ENCODE peak calls at places on chromosomes 3 and 15, in eight cellular contexts. One of them, this sample, is unnamed.

GRCh38 chr3:172625404-172625803 is 85.5 kb downstream of the NCEH1 start:
- DNase-seq in stimulated activated CD4-positive, alpha-beta T cell treated with anti-CD3 and anti-CD28 coated beads, Interleukin-4, amount 100 ng/mL, for 48 hours: no peak
- DNase-seq in fibroblast of lung: peak; percentile 45
- DNase-seq in sigmoid colon: no peak
- DNase-seq in activated naive CD4-positive, alpha-beta T cell treated with anti-CD3 and anti-CD28 coated beads for 36 hours: no peak
- DNase-seq in AG20443: no peak
- DNase-seq in GM12892: no peak
- DNase-seq in NCI-H1092: no peak
- DNase-seq in this sample: peak; percentile 32

GRCh38 chr3:122322095-122323075 is 2.7 kb upstream of the CSTA start:
- DNase-seq in AG20443: no peak
- DNase-seq in NCI-H1092: no peak
- DNase-seq in stimulated activated CD4-positive, alpha-beta T cell treated with anti-CD3 and anti-CD28 coated beads, Interleukin-4, amount 100 ng/mL, for 48 hours: no peak
- DNase-seq in GM12892: no peak
- DNase-seq in fibroblast of lung: no peak
- DNase-seq in activated naive CD4-positive, alpha-beta T cell treated with anti-CD3 and anti-CD28 coated beads for 36 hours: peak; percentile 73
- DNase-seq in sigmoid colon: no peak
- DNase-seq in this sample: no peak

GRCh38 chr3:129195731-129196256 is 12.1 kb upstream of the CNBP start:
- DNase-seq in NCI-H1092: no peak
- DNase-seq in sigmoid colon: peak; percentile 88
- DNase-seq in activated naive CD4-positive, alpha-beta T cell treated with anti-CD3 and anti-CD28 coated beads for 36 hours: no peak
- DNase-seq in AG20443: peak; percentile 91
- DNase-seq in GM12892: no peak
- DNase-seq in stimulated activated CD4-positive, alpha-beta T cell treated with anti-CD3 and anti-CD28 coated beads, Interleukin-4, amount 100 ng/mL, for 48 hours: no peak
- DNase-seq in fibroblast of lung: peak; percentile 95
- DNase-seq in this sample: peak; percentile 93

GRCh38 chr15:46280753-46281521 is 646.1 kb downstream of the SQOR start:
- DNase-seq in fibroblast of lung: no peak
- DNase-seq in NCI-H1092: peak; percentile 71
- DNase-seq in activated naive CD4-positive, alpha-beta T cell treated with anti-CD3 and anti-CD28 coated beads for 36 hours: no peak
- DNase-seq in GM12892: no peak
- DNase-seq in AG20443: no peak
- DNase-seq in sigmoid colon: no peak
- DNase-seq in stimulated activated CD4-positive, alpha-beta T cell treated with anti-CD3 and anti-CD28 coated beads, Interleukin-4, amount 100 ng/mL, for 48 hours: no peak
- DNase-seq in this sample: no peak

GRCh38 chr15:78450285-78450858 is 12.4 kb downstream of the IREB2 start:
- DNase-seq in fibroblast of lung: no peak
- DNase-seq in activated naive CD4-positive, alpha-beta T cell treated with anti-CD3 and anti-CD28 coated beads for 36 hours: no peak
- DNase-seq in NCI-H1092: no peak
- DNase-seq in stimulated activated CD4-positive, alpha-beta T cell treated with anti-CD3 and anti-CD28 coated beads, Interleukin-4, amount 100 ng/mL, for 48 hours: no peak
- DNase-seq in AG20443: no peak
- DNase-seq in sigmoid colon: no peak
- DNase-seq in GM12892: no peak
- DNase-seq in this sample: no peak

GRCh38 chr15:80450811-80451321 is 46.7 kb downstream of the ARNT2 start:
- DNase-seq in AG20443: no peak
- DNase-seq in GM12892: no peak
- DNase-seq in stimulated activated CD4-positive, alpha-beta T cell treated with anti-CD3 and anti-CD28 coated beads, Interleukin-4, amount 100 ng/mL, for 48 hours: no peak
- DNase-seq in fibroblast of lung: no peak
- DNase-seq in activated naive CD4-positive, alpha-beta T cell treated with anti-CD3 and anti-CD28 coated beads for 36 hours: no peak
- DNase-seq in NCI-H1092: no peak
- DNase-seq in sigmoid colon: no peak
- DNase-seq in this sample: no peak

GRCh38 chr15:37973856-37974255 is 39.4 kb downstream of the TMCO5A start:
- DNase-seq in GM12892: no peak
- DNase-seq in sigmoid colon: no peak
- DNase-seq in fibroblast of lung: no peak
- DNase-seq in AG20443: no peak
- DNase-seq in stimulated activated CD4-positive, alpha-beta T cell treated with anti-CD3 and anti-CD28 coated beads, Interleukin-4, amount 100 ng/mL, for 48 hours: no peak
- DNase-seq in activated naive CD4-positive, alpha-beta T cell treated with anti-CD3 and anti-CD28 coated beads for 36 hours: no peak
- DNase-seq in NCI-H1092: no peak
- DNase-seq in this sample: peak; percentile 38

GRCh38 chr15:55873024-55873745 is 120.2 kb downstream of the NEDD4 start:
- DNase-seq in stimulated activated CD4-positive, alpha-beta T cell treated with anti-CD3 and anti-CD28 coated beads, Interleukin-4, amount 100 ng/mL, for 48 hours: no peak
- DNase-seq in activated naive CD4-positive, alpha-beta T cell treated with anti-CD3 and anti-CD28 coated beads for 36 hours: no peak
- DNase-seq in GM12892: no peak
- DNase-seq in NCI-H1092: no peak
- DNase-seq in fibroblast of lung: peak; percentile 39
- DNase-seq in sigmoid colon: no peak
- DNase-seq in AG20443: no peak
- DNase-seq in this sample: peak; percentile 30

GRCh38 chr15:45333550-45333949 is 44.8 kb downstream of the GATM start:
- DNase-seq in fibroblast of lung: peak; percentile 19
- DNase-seq in NCI-H1092: no peak
- DNase-seq in stimulated activated CD4-positive, alpha-beta T cell treated with anti-CD3 and anti-CD28 coated beads, Interleukin-4, amount 100 ng/mL, for 48 hours: no peak
- DNase-seq in sigmoid colon: peak; percentile 78
- DNase-seq in activated naive CD4-positive, alpha-beta T cell treated with anti-CD3 and anti-CD28 coated beads for 36 hours: no peak
- DNase-seq in GM12892: no peak
- DNase-seq in AG20443: peak; percentile 10
- DNase-seq in this sample: no peak

GRCh38 chr3:151276038-151277027 is 2.0 kb downstream of the P2RY14 start:
- DNase-seq in sigmoid colon: no peak
- DNase-seq in stimulated activated CD4-positive, alpha-beta T cell treated with anti-CD3 and anti-CD28 coated beads, Interleukin-4, amount 100 ng/mL, for 48 hours: no peak
- DNase-seq in AG20443: no peak
- DNase-seq in NCI-H1092: no peak
- DNase-seq in GM12892: no peak
- DNase-seq in fibroblast of lung: no peak
- DNase-seq in activated naive CD4-positive, alpha-beta T cell treated with anti-CD3 and anti-CD28 coated beads for 36 hours: peak; percentile 77
- DNase-seq in this sample: no peak

GRCh38 chr15:43268111-43269105 is 1.7 kb upstream of the TGM5 start:
- DNase-seq in AG20443: peak; percentile 62
- DNase-seq in sigmoid colon: no peak
- DNase-seq in NCI-H1092: no peak
- DNase-seq in stimulated activated CD4-positive, alpha-beta T cell treated with anti-CD3 and anti-CD28 coated beads, Interleukin-4, amount 100 ng/mL, for 48 hours: no peak
- DNase-seq in activated naive CD4-positive, alpha-beta T cell treated with anti-CD3 and anti-CD28 coated beads for 36 hours: peak; percentile 47
- DNase-seq in GM12892: no peak
- DNase-seq in fibroblast of lung: no peak
- DNase-seq in this sample: no peak

GRCh38 chr15:94327356-94327936 is 96.1 kb downstream of the MCTP2 start:
- DNase-seq in sigmoid colon: no peak
- DNase-seq in GM12892: no peak
- DNase-seq in fibroblast of lung: peak; percentile 11
- DNase-seq in stimulated activated CD4-positive, alpha-beta T cell treated with anti-CD3 and anti-CD28 coated beads, Interleukin-4, amount 100 ng/mL, for 48 hours: no peak
- DNase-seq in AG20443: peak; percentile 62
- DNase-seq in activated naive CD4-positive, alpha-beta T cell treated with anti-CD3 and anti-CD28 coated beads for 36 hours: no peak
- DNase-seq in NCI-H1092: peak; percentile 12
- DNase-seq in this sample: peak; percentile 78

GRCh38 chr3:184016169-184016570 is 1.5 kb downstream of the ABCC5 start:
- DNase-seq in stimulated activated CD4-positive, alpha-beta T cell treated with anti-CD3 and anti-CD28 coated beads, Interleukin-4, amount 100 ng/mL, for 48 hours: no peak
- DNase-seq in sigmoid colon: no peak
- DNase-seq in AG20443: no peak
- DNase-seq in GM12892: no peak
- DNase-seq in activated naive CD4-positive, alpha-beta T cell treated with anti-CD3 and anti-CD28 coated beads for 36 hours: no peak
- DNase-seq in fibroblast of lung: no peak
- DNase-seq in NCI-H1092: no peak
- DNase-seq in this sample: no peak

GRCh38 chr15:33737687-33738606 is 230.3 kb upstream of the CHRM5 start:
- DNase-seq in activated naive CD4-positive, alpha-beta T cell treated with anti-CD3 and anti-CD28 coated beads for 36 hours: peak; percentile 56
- DNase-seq in fibroblast of lung: peak; percentile 17
- DNase-seq in sigmoid colon: no peak
- DNase-seq in AG20443: peak; percentile 59
- DNase-seq in GM12892: no peak
- DNase-seq in NCI-H1092: peak; percentile 14
- DNase-seq in stimulated activated CD4-positive, alpha-beta T cell treated with anti-CD3 and anti-CD28 coated beads, Interleukin-4, amount 100 ng/mL, for 48 hours: peak; percentile 15
- DNase-seq in this sample: peak; percentile 70

GRCh38 chr3:39260957-39261356 is 18.9 kb downstream of the CX3CR1 start:
- DNase-seq in stimulated activated CD4-positive, alpha-beta T cell treated with anti-CD3 and anti-CD28 coated beads, Interleukin-4, amount 100 ng/mL, for 48 hours: no peak
- DNase-seq in activated naive CD4-positive, alpha-beta T cell treated with anti-CD3 and anti-CD28 coated beads for 36 hours: peak; percentile 78
- DNase-seq in NCI-H1092: no peak
- DNase-seq in AG20443: peak; percentile 97
- DNase-seq in fibroblast of lung: peak; percentile 81
- DNase-seq in sigmoid colon: peak; percentile 89
- DNase-seq in GM12892: no peak
- DNase-seq in this sample: peak; percentile 75

GRCh38 chr3:25557641-25558040 is 107.1 kb downstream of the TOP2B start:
- DNase-seq in activated naive CD4-positive, alpha-beta T cell treated with anti-CD3 and anti-CD28 coated beads for 36 hours: no peak
- DNase-seq in AG20443: peak; percentile 15
- DNase-seq in fibroblast of lung: peak; percentile 61
- DNase-seq in sigmoid colon: no peak
- DNase-seq in GM12892: no peak
- DNase-seq in stimulated activated CD4-positive, alpha-beta T cell treated with anti-CD3 and anti-CD28 coated beads, Interleukin-4, amount 100 ng/mL, for 48 hours: no peak
- DNase-seq in NCI-H1092: no peak
- DNase-seq in this sample: no peak

GRCh38 chr3:13495921-13496723 is 16.0 kb downstream of the HDAC11 start:
- DNase-seq in fibroblast of lung: peak; percentile 66
- DNase-seq in GM12892: no peak
- DNase-seq in sigmoid colon: peak; percentile 92
- DNase-seq in activated naive CD4-positive, alpha-beta T cell treated with anti-CD3 and anti-CD28 coated beads for 36 hours: peak; percentile 83
- DNase-seq in AG20443: peak; percentile 81
- DNase-seq in stimulated activated CD4-positive, alpha-beta T cell treated with anti-CD3 and anti-CD28 coated beads, Interleukin-4, amount 100 ng/mL, for 48 hours: peak; percentile 60
- DNase-seq in NCI-H1092: peak; percentile 41
- DNase-seq in this sample: peak; percentile 94

GRCh38 chr15:66673410-66674322 is 28.4 kb upstream of the SMAD6 start:
- DNase-seq in AG20443: peak; percentile 57
- DNase-seq in NCI-H1092: no peak
- DNase-seq in stimulated activated CD4-positive, alpha-beta T cell treated with anti-CD3 and anti-CD28 coated beads, Interleukin-4, amount 100 ng/mL, for 48 hours: peak; percentile 49
- DNase-seq in activated naive CD4-positive, alpha-beta T cell treated with anti-CD3 and anti-CD28 coated beads for 36 hours: peak; percentile 73
- DNase-seq in sigmoid colon: no peak
- DNase-seq in GM12892: no peak
- DNase-seq in fibroblast of lung: peak; percentile 51
- DNase-seq in this sample: no peak

GRCh38 chr15:52134502-52135144 is 22.0 kb upstream of the BCL2L10 start:
- DNase-seq in activated naive CD4-positive, alpha-beta T cell treated with anti-CD3 and anti-CD28 coated beads for 36 hours: no peak
- DNase-seq in stimulated activated CD4-positive, alpha-beta T cell treated with anti-CD3 and anti-CD28 coated beads, Interleukin-4, amount 100 ng/mL, for 48 hours: no peak
- DNase-seq in AG20443: no peak
- DNase-seq in NCI-H1092: no peak
- DNase-seq in sigmoid colon: no peak
- DNase-seq in fibroblast of lung: no peak
- DNase-seq in GM12892: no peak
- DNase-seq in this sample: no peak

GRCh38 chr15:49309889-49310288 is 113.2 kb upstream of the FGF7 start:
- DNase-seq in fibroblast of lung: no peak
- DNase-seq in GM12892: no peak
- DNase-seq in sigmoid colon: no peak
- DNase-seq in AG20443: no peak
- DNase-seq in stimulated activated CD4-positive, alpha-beta T cell treated with anti-CD3 and anti-CD28 coated beads, Interleukin-4, amount 100 ng/mL, for 48 hours: no peak
- DNase-seq in activated naive CD4-positive, alpha-beta T cell treated with anti-CD3 and anti-CD28 coated beads for 36 hours: no peak
- DNase-seq in NCI-H1092: no peak
- DNase-seq in this sample: no peak

GRCh38 chr3:194487289-194488006 is 646 bp upstream of the ATP13A3 start:
- DNase-seq in NCI-H1092: peak; percentile 13
- DNase-seq in activated naive CD4-positive, alpha-beta T cell treated with anti-CD3 and anti-CD28 coated beads for 36 hours: peak; percentile 55
- DNase-seq in AG20443: no peak
- DNase-seq in GM12892: peak; percentile 48
- DNase-seq in sigmoid colon: peak; percentile 74
- DNase-seq in stimulated activated CD4-positive, alpha-beta T cell treated with anti-CD3 and anti-CD28 coated beads, Interleukin-4, amount 100 ng/mL, for 48 hours: no peak
- DNase-seq in fibroblast of lung: peak; percentile 49
- DNase-seq in this sample: peak; percentile 46

GRCh38 chr3:81778678-81779182 is 17.3 kb upstream of the GBE1 start:
- DNase-seq in AG20443: no peak
- DNase-seq in sigmoid colon: no peak
- DNase-seq in stimulated activated CD4-positive, alpha-beta T cell treated with anti-CD3 and anti-CD28 coated beads, Interleukin-4, amount 100 ng/mL, for 48 hours: no peak
- DNase-seq in activated naive CD4-positive, alpha-beta T cell treated with anti-CD3 and anti-CD28 coated beads for 36 hours: no peak
- DNase-seq in NCI-H1092: no peak
- DNase-seq in GM12892: no peak
- DNase-seq in fibroblast of lung: peak; percentile 56
- DNase-seq in this sample: peak; percentile 52

GRCh38 chr3:105788548-105789036 is 80.2 kb downstream of the CBLB start:
- DNase-seq in fibroblast of lung: peak; percentile 53
- DNase-seq in activated naive CD4-positive, alpha-beta T cell treated with anti-CD3 and anti-CD28 coated beads for 36 hours: no peak
- DNase-seq in GM12892: no peak
- DNase-seq in sigmoid colon: no peak
- DNase-seq in AG20443: no peak
- DNase-seq in stimulated activated CD4-positive, alpha-beta T cell treated with anti-CD3 and anti-CD28 coated beads, Interleukin-4, amount 100 ng/mL, for 48 hours: no peak
- DNase-seq in NCI-H1092: no peak
- DNase-seq in this sample: no peak

GRCh38 chr15:27271258-27271657 is 300.3 kb downstream of the GABRG3 start:
- DNase-seq in sigmoid colon: no peak
- DNase-seq in stimulated activated CD4-positive, alpha-beta T cell treated with anti-CD3 and anti-CD28 coated beads, Interleukin-4, amount 100 ng/mL, for 48 hours: no peak
- DNase-seq in fibroblast of lung: no peak
- DNase-seq in NCI-H1092: peak; percentile 33
- DNase-seq in activated naive CD4-positive, alpha-beta T cell treated with anti-CD3 and anti-CD28 coated beads for 36 hours: no peak
- DNase-seq in GM12892: no peak
- DNase-seq in AG20443: no peak
- DNase-seq in this sample: no peak

GRCh38 chr3:12934431-12934830 is 93.1 kb upstream of the RPL32 start:
- DNase-seq in fibroblast of lung: peak; percentile 77
- DNase-seq in stimulated activated CD4-positive, alpha-beta T cell treated with anti-CD3 and anti-CD28 coated beads, Interleukin-4, amount 100 ng/mL, for 48 hours: no peak
- DNase-seq in activated naive CD4-positive, alpha-beta T cell treated with anti-CD3 and anti-CD28 coated beads for 36 hours: no peak
- DNase-seq in NCI-H1092: no peak
- DNase-seq in GM12892: no peak
- DNase-seq in sigmoid colon: peak; percentile 89
- DNase-seq in AG20443: peak; percentile 60
- DNase-seq in this sample: peak; percentile 10

GRCh38 chr3:107654218-107654617 is 131.5 kb downstream of the BBX start:
- DNase-seq in NCI-H1092: no peak
- DNase-seq in fibroblast of lung: no peak
- DNase-seq in AG20443: no peak
- DNase-seq in activated naive CD4-positive, alpha-beta T cell treated with anti-CD3 and anti-CD28 coated beads for 36 hours: no peak
- DNase-seq in GM12892: no peak
- DNase-seq in stimulated activated CD4-positive, alpha-beta T cell treated with anti-CD3 and anti-CD28 coated beads, Interleukin-4, amount 100 ng/mL, for 48 hours: no peak
- DNase-seq in sigmoid colon: no peak
- DNase-seq in this sample: no peak